ENCODE peak calls at places on chromosomes 13 and 19, in four cellular contexts. T is fibroblast of lung; Y is body of pancreas; Q is naive thymus-derived CD4-positive, alpha-beta T cell. L is an unnamed sample.
A peak's percentile ranks its signal among the peaks of the same experiment; 100 is the strongest.

GRCh38 chr13:74570834-74571233 is 436.6 kb upstream of the KLF12 start:
- DNase-seq in T (peak; percentile 95), Q (no peak), Y (no peak), L (no peak)

GRCh38 chr13:97946951-97947588 is 6.4 kb upstream of the IPO5 start:
- DNase-seq in Q (no peak), Y (no peak), T (peak; percentile 89), L (no peak)

GRCh38 chr19:14015454-14016035 is 9.4 kb upstream of the RFX1 start:
- DNase-seq in Q (no peak), Y (no peak), T (no peak), L (no peak)

GRCh38 chr13:59038824-59039223 is 1124.9 kb downstream of the DIAPH3 start:
- DNase-seq in Q (no peak), T (peak; percentile 50), Y (no peak), L (no peak)

GRCh38 chr13:23570099-23570926 is at the start of gene TNFRSF19:
- DNase-seq in Y (peak; percentile 31), T (peak; percentile 84), Q (no peak), L (no peak)

GRCh38 chr13:51520524-51520923 is 63.7 kb upstream of the WDFY2 start:
- DNase-seq in Q (no peak), T (peak; percentile 64), Y (peak; percentile 25), L (no peak)

GRCh38 chr13:49253310-49253709 is 5.6 kb downstream of the CDADC1 start:
- DNase-seq in Y (no peak), T (no peak), Q (no peak), L (peak; percentile 20)

GRCh38 chr13:85313761-85314503 is 485.3 kb downstream of the SLITRK6 start:
- DNase-seq in Y (no peak), Q (no peak), T (peak; percentile 7), L (no peak)

GRCh38 chr13:48730971-48731658 is 77.4 kb downstream of the CYSLTR2 start:
- DNase-seq in T (peak; percentile 69), Y (no peak), Q (no peak), L (no peak)

GRCh38 chr13:114147803-114148520 is 15.5 kb upstream of the RASA3 start:
- DNase-seq in T (no peak), Q (no peak), Y (no peak), L (no peak)

GRCh38 chr13:106139407-106139806 is 396.1 kb downstream of the EFNB2 start:
- DNase-seq in T (peak; percentile 59), Y (no peak), Q (no peak), L (no peak)

GRCh38 chr19:53597023-53597422 is 34.8 kb upstream of the DPRX start:
- DNase-seq in Y (no peak), T (no peak), Q (no peak), L (no peak)

GRCh38 chr19:6692027-6692426 is 22.1 kb upstream of the TNFSF14 start:
- DNase-seq in Y (no peak), T (no peak), Q (no peak), L (no peak)

GRCh38 chr13:29936051-29936813 is 85.8 kb upstream of the UBL3 start:
- DNase-seq in Q (no peak), T (no peak), Y (peak; percentile 35), L (no peak)

GRCh38 chr13:24671367-24672117 is 8.7 kb upstream of the ATP12A start:
- DNase-seq in T (peak; percentile 75), Q (no peak), Y (peak; percentile 37), L (peak; percentile 41)

GRCh38 chr19:7515471-7516226 is at the start of gene ZNF358:
- DNase-seq in Y (peak; percentile 74), T (peak; percentile 82), Q (no peak), L (peak; percentile 23)

GRCh38 chr19:19602136-19602712 is 16.3 kb downstream of the PBX4 start:
- DNase-seq in T (no peak), Y (no peak), Q (peak; percentile 67), L (peak; percentile 67)

GRCh38 chr19:43777163-43777700 is 3.5 kb downstream of the KCNN4 start:
- DNase-seq in Y (no peak), Q (peak; percentile 68), T (no peak), L (peak; percentile 34)

GRCh38 chr13:59722580-59722900 is 441.2 kb downstream of the DIAPH3 start:
- DNase-seq in Q (no peak), Y (no peak), T (no peak), L (no peak)

GRCh38 chr13:76380436-76381065 is 505.7 kb downstream of the KCTD12 start:
- DNase-seq in Q (no peak), Y (no peak), T (peak; percentile 3), L (no peak)

GRCh38 chr13:24503376-24503690 is 9.2 kb downstream of the PARP4 start:
- DNase-seq in Q (no peak), T (no peak), Y (no peak), L (no peak)

GRCh38 chr13:35964764-35965163 is 166.4 kb downstream of the DCLK1 start:
- DNase-seq in Q (no peak), T (peak; percentile 95), Y (no peak), L (no peak)

GRCh38 chr13:98853791-98854191 is 101.3 kb upstream of the SLC15A1 start:
- DNase-seq in Q (no peak), Y (no peak), T (peak; percentile 38), L (peak; percentile 54)

GRCh38 chr19:23905771-23906170 is 8.9 kb upstream of the ZNF726 start:
- DNase-seq in Q (no peak), T (no peak), Y (no peak), L (no peak)

GRCh38 chr19:3536429-3537100 is 2.4 kb upstream of the TEKTIP1 start:
- DNase-seq in T (no peak), Q (no peak), Y (no peak), L (no peak)

DNA sequence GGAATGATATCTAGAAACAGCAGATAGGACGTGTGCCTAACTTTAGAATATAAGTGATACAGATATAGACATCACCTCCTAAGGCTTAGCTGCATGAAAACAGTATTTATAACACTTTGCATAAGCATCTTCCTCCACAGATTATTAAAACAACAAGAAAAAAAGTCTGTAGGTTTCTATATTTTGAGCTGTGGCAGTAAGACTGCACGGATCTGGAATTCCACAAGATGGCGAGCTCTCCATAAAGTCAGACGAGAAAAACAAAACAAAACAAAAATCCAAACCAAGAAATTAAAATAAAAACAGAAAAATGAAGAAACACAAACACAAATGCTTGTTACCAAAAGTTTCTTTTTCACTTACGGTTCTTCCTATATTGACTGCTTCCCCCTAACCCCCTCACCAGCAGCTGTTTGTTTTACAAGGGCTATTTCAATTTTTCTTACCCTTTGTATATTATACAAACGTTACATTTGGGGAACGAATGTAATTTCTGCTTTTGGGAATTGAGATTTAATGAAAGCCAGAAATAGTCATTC is 285.8 kb downstream of the MYO16 start:
- DNase-seq in T (peak; percentile 67), Y (no peak), Q (no peak), L (no peak)
- H3K27ac ChIP-seq in T (no peak overlapping the region), Y (peak overlapping the region; percentile 65), Q (no peak overlapping the region), L (no peak overlapping the region)

DNA sequence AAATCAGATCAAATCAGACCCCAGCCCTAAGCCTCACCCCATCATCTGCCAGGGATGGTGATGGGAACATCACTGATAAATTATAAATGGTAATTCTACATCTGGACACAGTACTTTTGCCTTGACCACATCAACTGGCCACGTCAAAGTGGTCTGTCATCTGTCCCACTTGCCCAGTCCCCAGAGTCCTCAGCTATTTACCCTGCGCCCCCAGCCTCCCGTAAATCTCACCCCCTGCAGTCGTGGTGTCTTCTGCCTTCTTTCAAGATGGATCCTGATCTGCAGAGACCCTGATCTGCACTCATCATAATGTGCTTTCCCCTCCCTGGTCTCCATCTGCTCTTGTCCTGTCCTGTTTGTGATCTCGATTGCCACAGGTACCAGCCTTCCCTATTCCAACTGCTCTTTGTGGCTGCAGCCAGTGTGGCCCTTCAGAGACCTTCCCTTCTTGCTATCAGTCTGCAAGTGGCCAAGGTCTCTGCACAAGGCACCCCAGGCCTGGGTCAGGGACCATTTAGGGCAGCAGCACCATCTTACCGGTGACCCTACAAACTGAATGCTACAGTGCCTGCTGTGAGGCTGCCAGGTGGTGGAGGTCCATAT is 26.7 kb upstream of the POP4 start:
- DNase-seq in T (no peak), Y (no peak), Q (no peak), L (no peak)
- H3K27me3 ChIP-seq in T (no peaks in the 10 kb centered on the region), Y (no peaks in the 10 kb centered on the region), Q (no peaks in the 10 kb centered on the region), L (peaks cover 2% of the 10 kb centered on the region)

GRCh38 chr19:795691-796581 is 1.3 kb upstream of the PTBP1 start:
- DNase-seq in Y (no peak), T (no peak), Q (no peak), L (no peak)
- H3K4me3 ChIP-seq in Y (peak overlapping the region; percentile 80), T (no peak overlapping the region), Q (peak overlapping the region; percentile 72), L (no peak overlapping the region)

DNA sequence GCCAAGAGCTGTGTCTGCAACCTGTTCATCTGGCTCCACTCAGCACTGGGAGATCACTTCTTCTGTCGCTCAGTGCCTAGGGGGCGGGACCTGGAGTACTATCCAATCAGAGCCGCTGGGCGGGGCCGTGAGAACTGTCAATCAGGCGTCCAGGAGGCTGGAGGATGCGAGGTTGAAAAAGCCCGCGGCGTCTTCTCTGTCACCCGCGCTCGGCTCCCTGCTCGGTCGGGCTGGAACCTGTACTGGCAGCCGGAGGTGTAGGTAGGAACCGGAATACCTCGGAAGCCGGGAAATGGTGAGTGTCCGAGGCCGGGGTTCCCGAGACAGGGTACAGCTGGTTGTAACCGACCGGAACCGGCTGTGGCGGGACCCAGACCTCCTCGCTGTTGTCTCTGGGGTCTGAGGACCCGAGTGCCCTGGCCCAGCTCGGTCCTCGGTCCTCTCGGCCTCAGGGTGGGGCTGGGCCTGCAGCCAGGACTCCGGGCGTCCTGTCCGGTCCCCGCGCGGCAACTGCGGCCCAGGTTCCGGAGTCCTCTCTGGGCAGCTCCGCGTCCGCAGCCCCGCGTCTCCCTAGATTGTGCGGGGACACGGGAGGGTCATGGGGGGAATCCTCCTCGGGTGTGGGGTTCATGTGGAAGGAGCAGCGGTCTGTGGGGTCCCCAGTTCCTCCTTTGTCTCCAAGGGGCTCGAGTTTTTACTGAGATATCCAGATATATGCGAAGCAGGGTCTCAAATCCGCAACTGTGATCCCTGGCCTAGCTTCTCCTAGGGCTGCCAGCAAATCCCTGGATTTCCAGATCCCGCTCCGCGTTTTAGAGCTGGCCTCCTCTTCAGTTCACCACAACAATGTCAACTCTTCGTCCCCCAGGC is 42.6 kb downstream of the ZNF627 start:
- DNase-seq in Q (peak; percentile 85), T (peak; percentile 88), Y (peak; percentile 96), L (peak; percentile 80)
- H3K27ac ChIP-seq in Q (no peak overlapping the region), T (peak overlapping the region; percentile 63), Y (peak overlapping the region; percentile 69), L (no peak overlapping the region)

GRCh38 chr19:10293637-10294367 is 4.0 kb downstream of the ICAM5 start:
- DNase-seq in Q (no peak), Y (no peak), T (no peak), L (no peak)
- H3K27me3 ChIP-seq in Q (peaks cover 3% of the 10 kb centered on the region), Y (peaks cover 75% of the 10 kb centered on the region), T (peaks cover 49% of the 10 kb centered on the region), L (no peaks in the 10 kb centered on the region)

L was measured in CD4-positive, CD25-positive, alpha-beta regulatory T cell.